ENCODE peak calls at places on chromosome 22, in six cellular contexts. J is iPS DF 6.9, I is mesenchymal stem cell, R is SJSA1, O is heart right ventricle, P is mammary epithelial cell. C is an unnamed sample. For H3K36me3, the result is how much of the 10 kb centered on the place peaks cover.

GRCh38 chr22:48340727-48341709 is 1486.7 kb downstream of the BRD1 start:
- DNase-seq in J (no peak), I (no peak), R (no peak), O (no peak), P (no peak), C (no peak)

GRCh38 chr22:28909375-28909774 is 26.0 kb downstream of the ZNRF3 start:
- DNase-seq in J (no peak), I (no peak), R (no peak), O (no peak), P (no peak), C (peak)

GRCh38 chr22:48889209-48889830 is 938.4 kb downstream of the BRD1 start:
- DNase-seq in J (no peak), I (no peak), R (peak), O (no peak), P (no peak), C (no peak)

GRCh38 chr22:26975865-26976264 is 318.5 kb downstream of the MIAT start:
- DNase-seq in J (no peak), I (no peak), R (no peak), O (no peak), P (no peak), C (no peak)

GRCh38 chr22:32476804-32477203 is 2.2 kb downstream of the FBXO7 start:
- DNase-seq in J (no peak), I (no peak), R (no peak), O (no peak), P (no peak), C (no peak)

GRCh38 chr22:31929126-31929928 is 15.0 kb upstream of the YWHAH start:
- DNase-seq in J (no peak), I (peak), R (no peak), O (peak), P (no peak), C (no peak)

GRCh38 chr22:42160830-42161696 is 30.5 kb upstream of the CYP2D6 start:
- DNase-seq in J (no peak), I (no peak), R (no peak), O (no peak), P (no peak), C (no peak)

GRCh38 chr22:35457729-35458546 is 58.0 kb downstream of the MCM5 start:
- DNase-seq in J (no peak), I (no peak), R (no peak), O (no peak), P (peak), C (no peak)

GRCh38 chr22:11627798-11628650 is 3900.0 kb upstream of the OR11H1 start:
- DNase-seq in J (no peak), I (no peak), R (no peak), O (no peak), P (no peak), C (no peak)

GRCh38 chr22:26751217-26751616 is 93.8 kb downstream of the MIAT start:
- DNase-seq in J (peak), I (peak), R (no peak), O (peak), P (no peak), C (no peak)

GRCh38 chr22:30824711-30825110 is 130.0 kb downstream of the OSBP2 start:
- DNase-seq in J (no peak), I (no peak), R (no peak), O (no peak), P (no peak), C (no peak)

GRCh38 chr22:31605851-31606585 is 56.0 kb downstream of the PISD start:
- DNase-seq in J (no peak), I (no peak), R (no peak), O (no peak), P (no peak), C (no peak)

GRCh38 chr22:17570851-17571631 is 7.7 kb downstream of the SLC25A18 start:
- DNase-seq in J (no peak), I (peak), R (no peak), O (peak), P (peak), C (peak)

GRCh38 chr22:19664951-19665783 is 49.1 kb upstream of the SEPTIN5 start:
- DNase-seq in J (no peak), I (no peak), R (no peak), O (no peak), P (no peak), C (no peak)

GRCh38 chr22:31680764-31681624 is 19.0 kb upstream of the PISD start:
- DNase-seq in J (no peak), I (peak), R (peak), O (no peak), P (peak), C (peak)

GRCh38 chr22:35418726-35419125 is 18.8 kb downstream of the MCM5 start:
- DNase-seq in J (no peak), I (no peak), R (no peak), O (no peak), P (no peak), C (no peak)

GRCh38 chr22:43042101-43042780 is 27.3 kb upstream of the PACSIN2 start:
- DNase-seq in J (no peak), I (no peak), R (peak), O (no peak), P (peak), C (no peak)

GRCh38 chr22:28930357-28931007 is 47.1 kb downstream of the ZNRF3 start:
- DNase-seq in J (no peak), I (no peak), R (no peak), O (no peak), P (no peak), C (no peak)

GRCh38 chr22:36027579-36027959 is 1.1 kb downstream of the RBFOX2 start:
- DNase-seq in J (no peak), I (peak), R (no peak), O (peak), P (peak), C (no peak)

GRCh38 chr22:29299136-29299900 is 7.1 kb upstream of the GAS2L1 start:
- DNase-seq in J (no peak), I (no peak), R (no peak), O (no peak), P (no peak), C (no peak)

GRCh38 chr22:23282089-23282501 is 101.8 kb downstream of the BCR start:
- DNase-seq in J (no peak), I (peak), R (peak), O (peak), P (peak), C (peak)

GRCh38 chr22:19663286-19663815 is 51.0 kb upstream of the SEPTIN5 start:
- DNase-seq in J (no peak), I (peak), R (no peak), O (peak), P (peak), C (peak)

GRCh38 chr22:48609279-48609865 is 1218.3 kb downstream of the BRD1 start:
- DNase-seq in J (no peak), I (no peak), R (no peak), O (no peak), P (no peak), C (no peak)

GRCh38 chr22:41557401-41558240 is 3.2 kb upstream of the CSDC2 start:
- DNase-seq in J (no peak), I (peak), R (peak), O (peak), P (peak), C (peak)

GRCh38 chr22:49657275-49657973 is 170.2 kb downstream of the BRD1 start:
- DNase-seq in J (no peak), I (no peak), R (no peak), O (peak), P (no peak), C (no peak)

GRCh38 chr22:44638966-44639739 is 62.9 kb upstream of the PRR5 start:
- DNase-seq in J (no peak), I (no peak), R (no peak), O (no peak), P (no peak), C (no peak)

GRCh38 chr22:30830907-30831306 is 136.2 kb downstream of the OSBP2 start:
- DNase-seq in J (no peak), I (no peak), R (peak), O (peak), P (peak), C (peak)

GRCh38 chr22:27970596-27971220 is 51.7 kb upstream of the PITPNB start:
- DNase-seq in J (no peak), I (no peak), R (no peak), O (no peak), P (no peak), C (no peak)

GRCh38 chr22:22770280-22770871 is 117.2 kb upstream of the IGLL5 start:
- DNase-seq in J (no peak), I (peak), R (peak), O (peak), P (peak), C (peak)

GRCh38 chr22:27420817-27421361 is 380.7 kb downstream of the MN1 start:
- DNase-seq in J (no peak), I (no peak), R (peak), O (peak), P (peak), C (peak)

GRCh38 chr22:39351689-39352214 is 2.0 kb downstream of the SYNGR1 start:
- DNase-seq in J (no peak), I (peak), R (peak), O (no peak), P (peak), C (peak)
- H3K27ac ChIP-seq in J (no peak), I (peak), R (no peak), O (no peak), P (no peak), C (no peak)

DNA sequence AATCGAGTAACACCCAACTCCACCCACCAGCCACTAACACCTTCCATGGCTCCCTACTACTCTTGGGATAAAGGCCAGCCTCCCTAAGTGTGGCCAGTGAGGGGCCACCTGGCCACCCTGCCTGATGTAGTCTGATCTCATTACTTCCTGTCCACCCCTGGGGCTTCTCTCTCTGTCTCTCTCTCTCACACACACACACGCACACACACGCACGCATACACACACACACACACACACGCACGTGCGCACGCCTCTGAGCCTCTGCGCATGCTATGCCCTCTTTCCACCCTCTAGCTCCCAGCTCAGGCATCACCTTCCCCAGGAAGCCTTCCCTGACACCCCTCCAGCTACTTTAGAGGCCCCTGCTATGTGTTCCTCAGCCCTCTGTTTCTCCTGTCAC is 3.9 kb downstream of the MFNG start:
- DNase-seq in J (no peak), I (no peak), R (no peak), O (no peak), P (no peak), C (no peak)
- H3K36me3 ChIP-seq in J (under half), I (under half), R (under half), O (under half), P (under half), C (under half)

DNA sequence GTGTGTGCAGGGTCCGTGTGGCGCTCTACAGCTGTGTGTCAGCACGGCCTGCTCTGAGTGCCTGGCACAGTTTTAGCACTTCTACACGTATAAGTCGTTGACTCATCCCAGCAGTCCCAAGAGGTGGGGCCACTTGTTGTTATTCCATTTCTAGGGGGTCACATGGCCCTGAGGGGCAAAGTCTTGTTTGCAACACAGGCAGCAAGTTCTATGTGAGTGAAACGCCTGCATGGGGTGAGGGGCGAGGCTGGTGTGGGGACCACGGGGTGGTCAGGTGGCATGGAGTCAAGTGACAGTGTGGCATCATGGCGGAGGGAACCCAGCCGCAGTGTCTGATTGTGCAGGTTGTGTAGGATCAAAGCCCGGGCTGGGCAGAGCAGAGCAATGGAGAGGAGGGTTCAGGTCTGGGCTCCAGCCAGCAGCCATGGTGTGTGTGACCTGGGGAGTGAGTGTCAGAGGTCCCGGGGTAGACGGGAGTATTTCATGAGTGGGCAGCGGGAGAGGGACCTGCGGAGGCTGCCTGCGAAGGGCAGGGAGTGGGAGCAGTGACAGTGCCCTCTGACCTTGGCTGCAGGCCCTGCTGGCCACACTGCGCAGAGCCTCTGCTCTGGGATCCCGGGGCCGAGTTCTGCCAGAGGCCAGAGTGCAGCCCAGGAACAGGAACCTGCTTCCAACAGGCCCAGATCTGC is 27.9 kb downstream of the SHANK3 start:
- DNase-seq in J (no peak), I (no peak), R (no peak), O (no peak), P (no peak), C (no peak)
- H3K27ac ChIP-seq in J (no peak), I (no peak), R (no peak), O (no peak), P (no peak), C (no peak)

DNA sequence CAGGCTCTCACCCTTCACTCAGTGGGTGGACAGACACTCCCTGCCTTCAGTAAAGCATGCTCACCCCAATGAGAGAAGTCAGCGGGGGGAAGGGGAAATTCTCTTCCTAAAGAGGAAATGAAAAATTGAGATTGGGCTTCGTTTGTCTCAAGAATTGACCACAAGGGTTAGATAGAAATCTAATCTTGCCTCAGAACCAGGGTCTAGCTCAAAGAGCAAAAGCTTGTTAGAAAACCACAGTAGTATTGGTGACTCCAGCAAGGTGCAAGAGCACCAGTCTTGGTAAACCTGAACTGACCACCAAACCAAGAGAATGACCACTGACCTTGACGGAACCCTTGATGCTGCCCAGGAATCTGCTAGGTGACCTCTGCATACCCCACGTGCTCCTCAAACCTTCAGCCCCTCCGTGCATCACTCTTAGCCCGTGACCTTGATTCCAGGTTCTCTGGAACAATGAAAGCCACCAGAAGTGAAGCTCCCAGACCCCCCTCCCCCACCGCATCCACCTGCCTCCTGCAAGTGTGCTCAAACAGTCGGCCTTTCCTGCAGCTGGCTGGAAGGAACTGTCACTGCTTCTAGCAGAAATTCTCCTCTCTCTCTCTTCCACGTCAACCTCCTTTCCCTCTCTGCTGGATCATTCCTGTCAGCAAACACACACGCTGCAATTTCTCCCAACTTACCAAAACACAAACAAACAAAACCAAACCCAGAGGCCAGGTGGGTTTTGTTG is 3.1 kb upstream of the TMA7B start:
- DNase-seq in J (no peak), I (peak), R (no peak), O (no peak), P (no peak), C (no peak)
- H3K36me3 ChIP-seq in J (under half), I (under half), R (under half), O (under half), P (under half), C (under half)

GRCh38 chr22:46377566-46378498 is 42.3 kb downstream of the TRMU start:
- DNase-seq in J (no peak), I (peak), R (no peak), O (no peak), P (peak), C (no peak)
- H3K27ac ChIP-seq in J (no peak), I (peak), R (no peak), O (peak), P (no peak), C (no peak)

GRCh38 chr22:25688627-25689026 is 53.4 kb upstream of the MYO18B start:
- DNase-seq in J (no peak), I (no peak), R (no peak), O (no peak), P (no peak), C (no peak)
- H3K36me3 ChIP-seq in J (under half), I (under half), R (under half), O (under half), P (under half), C (under half)

GRCh38 chr22:37195921-37196320 is 7.9 kb upstream of the C1QTNF6 start:
- DNase-seq in J (no peak), I (no peak), R (no peak), O (no peak), P (peak), C (no peak)
- H3K27ac ChIP-seq in J (no peak), I (no peak), R (no peak), O (peak), P (no peak), C (no peak)

DNA sequence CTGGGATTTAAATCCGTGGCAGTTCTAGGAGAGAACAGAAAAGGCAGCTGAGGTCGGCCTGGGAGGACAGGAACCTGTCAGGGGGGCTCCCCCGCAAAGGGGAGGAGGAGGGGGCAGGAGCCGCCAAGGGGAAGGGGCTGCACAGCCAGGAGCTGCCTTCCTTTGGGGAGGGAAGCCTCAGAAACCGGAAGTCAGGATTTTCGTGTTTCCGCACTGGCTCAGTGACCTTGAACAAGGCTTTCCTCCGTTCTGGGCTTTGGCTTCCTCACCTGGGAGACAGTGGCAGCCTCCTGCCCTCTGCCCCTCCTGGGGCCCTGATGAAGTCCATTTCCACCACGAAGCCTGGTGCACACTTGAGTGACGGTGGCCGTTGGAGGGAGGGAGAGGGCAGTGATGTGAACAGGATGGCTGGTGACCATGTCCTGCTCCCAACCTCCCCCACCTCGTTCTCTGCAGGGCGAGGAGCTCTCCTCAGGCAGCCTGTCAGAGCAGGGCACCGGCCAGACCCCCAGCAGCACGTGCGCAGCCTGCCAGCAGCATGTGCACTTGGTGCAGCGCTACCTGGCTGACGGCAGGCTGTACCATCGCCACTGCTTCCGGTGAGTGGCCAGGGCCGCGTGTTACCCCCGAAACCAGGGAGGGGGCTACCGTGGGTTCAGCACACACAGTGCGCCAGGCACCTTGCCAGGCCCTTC is 12.6 kb downstream of the MICALL1 start:
- DNase-seq in J (no peak), I (no peak), R (no peak), O (no peak), P (no peak), C (no peak)
- H3K36me3 ChIP-seq in J (under half), I (half or more), R (half or more), O (under half), P (under half), C (half or more)

GRCh38 chr22:38135133-38135706 is 24.7 kb upstream of the BAIAP2L2 start:
- DNase-seq in J (no peak), I (peak), R (peak), O (no peak), P (peak), C (peak)
- H3K27ac ChIP-seq in J (no peak), I (no peak), R (no peak), O (no peak), P (peak), C (no peak)